ENCODE peak calls at places on chromosomes 1 and 21, in four cellular contexts. S is heart left ventricle; K is A549; X is naive thymus-derived CD4-positive, alpha-beta T cell. L is an unnamed sample. For H3K4me1, the result is how much of the 10 kb centered on the place peaks cover.

GRCh38 chr1:153800516-153800915 is 25.3 kb downstream of the SLC27A3 start:
- DNase-seq in S (no peak), K (no peak), X (no peak), L (no peak)

GRCh38 chr1:191140038-191140437 is 662.4 kb upstream of the BRINP3 start:
- DNase-seq in S (no peak), K (no peak), X (no peak), L (no peak)

GRCh38 chr1:87781589-87781988 is 452.9 kb downstream of the LMO4 start:
- DNase-seq in S (no peak), K (no peak), X (no peak), L (no peak)

GRCh38 chr1:171434717-171435346 is 50.5 kb upstream of the PRRC2C start:
- DNase-seq in S (no peak), K (peak), X (peak), L (peak)

GRCh38 chr1:31831397-31832378 is 15.9 kb upstream of the SPOCD1 start:
- DNase-seq in S (no peak), K (no peak), X (no peak), L (peak)

GRCh38 chr1:109491372-109491771 is 2.5 kb upstream of the CYB561D1 start:
- DNase-seq in S (no peak), K (no peak), X (no peak), L (no peak)

GRCh38 chr1:209845405-209845725 is 17.6 kb downstream of the UTP25 start:
- DNase-seq in S (no peak), K (no peak), X (no peak), L (no peak)

GRCh38 chr1:241640867-241641542 is 836 bp upstream of the CHML start:
- DNase-seq in S (no peak), K (peak), X (no peak), L (peak)

GRCh38 chr1:109521465-109521951 is 12.0 kb upstream of the AMIGO1 start:
- DNase-seq in S (no peak), K (no peak), X (no peak), L (no peak)

GRCh38 chr1:46341222-46342083 is 846 bp downstream of the NSUN4 start:
- DNase-seq in S (no peak), K (no peak), X (no peak), L (no peak)

GRCh38 chr1:42456754-42457089 is 379 bp downstream of the PPCS start:
- DNase-seq in S (peak), K (peak), X (no peak), L (peak)

GRCh38 chr1:21468597-21468996 is 28.7 kb downstream of the NBPF3 start:
- DNase-seq in S (no peak), K (peak), X (no peak), L (no peak)

GRCh38 chr1:40381268-40382109 is 8.0 kb downstream of the SMAP2 start:
- DNase-seq in S (no peak), K (no peak), X (peak), L (no peak)

GRCh38 chr1:151165281-151165737 is 393 bp downstream of the LYSMD1 start:
- DNase-seq in S (peak), K (peak), X (no peak), L (peak)

GRCh38 chr1:204320413-204320812 is 39.3 kb downstream of the PLEKHA6 start:
- DNase-seq in S (no peak), K (peak), X (no peak), L (peak)

GRCh38 chr1:89894210-89894668 is 73.4 kb downstream of the LRRC8D start:
- DNase-seq in S (no peak), K (peak), X (no peak), L (peak)

GRCh38 chr21:35511298-35512162 is 462.4 kb upstream of the RUNX1 start:
- DNase-seq in S (no peak), K (no peak), X (no peak), L (peak)

GRCh38 chr21:30058928-30059327 is 107.7 kb downstream of the CLDN17 start:
- DNase-seq in S (no peak), K (no peak), X (no peak), L (no peak)

GRCh38 chr1:97920275-97920831 is 481 bp downstream of the DPYD start:
- DNase-seq in S (no peak), K (peak), X (no peak), L (peak)

GRCh38 chr1:58902830-58903229 is 119.0 kb upstream of the JUN start:
- DNase-seq in S (no peak), K (no peak), X (no peak), L (no peak)

GRCh38 chr1:66623812-66624211 is 89.9 kb downstream of the SGIP1 start:
- DNase-seq in S (no peak), K (no peak), X (no peak), L (no peak)

GRCh38 chr21:36929622-36930021 is 36.8 kb downstream of the HLCS start:
- DNase-seq in S (no peak), K (peak), X (no peak), L (peak)

GRCh38 chr1:193524616-193525015 is 338.2 kb upstream of the B3GALT2 start:
- DNase-seq in S (no peak), K (no peak), X (no peak), L (peak)

GRCh38 chr1:58206749-58207148 is 339.8 kb downstream of the OMA1 start:
- DNase-seq in S (no peak), K (no peak), X (no peak), L (peak)

GRCh38 chr1:7052701-7053100 is 267.4 kb downstream of the CAMTA1 start:
- DNase-seq in S (no peak), K (no peak), X (no peak), L (no peak)

GRCh38 chr1:39852876-39853275 is 30.4 kb downstream of the TRIT1 start:
- DNase-seq in S (no peak), K (no peak), X (no peak), L (no peak)

GRCh38 chr21:33975548-33976081 is 60.0 kb upstream of the ATP5PO start:
- DNase-seq in S (no peak), K (peak), X (peak), L (peak)

DNA sequence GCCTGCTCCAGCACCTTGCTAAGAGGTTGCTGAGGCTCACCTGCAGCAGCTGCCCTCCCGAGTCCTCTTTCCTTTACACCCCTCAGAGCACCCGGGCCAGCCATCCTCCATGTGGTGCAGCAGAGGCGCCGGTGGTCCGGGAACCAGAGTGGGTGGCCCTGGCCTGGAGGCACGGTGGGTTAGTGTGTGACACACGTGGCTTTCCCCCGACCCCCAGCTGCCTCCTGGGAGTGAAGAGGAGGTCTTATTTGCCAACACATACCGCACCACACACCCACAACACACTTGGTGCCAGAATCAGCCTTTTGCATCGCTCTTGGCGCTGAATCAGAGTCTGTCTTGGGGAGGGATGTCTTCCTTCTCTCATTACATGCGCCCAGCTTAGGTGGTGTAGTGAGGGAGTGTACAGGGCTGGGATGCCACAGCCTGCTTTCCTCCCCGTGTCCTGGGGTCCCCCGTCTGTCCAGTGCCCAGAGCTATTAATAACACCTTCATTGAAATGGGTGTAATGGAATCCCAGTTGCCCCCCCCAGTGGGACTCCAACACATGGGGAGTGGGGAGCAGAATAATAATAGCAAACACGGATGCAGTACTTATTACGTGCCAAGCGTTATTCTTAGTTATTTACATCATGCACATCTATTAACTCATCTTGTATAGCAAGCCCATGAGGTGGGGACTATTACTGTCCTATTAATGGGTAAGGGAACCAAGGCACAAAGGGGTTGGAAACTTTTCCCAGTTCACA is 38.2 kb downstream of the MAPKAPK2 start:
- DNase-seq in S (no peak), K (no peak), X (no peak), L (no peak)
- H3K27ac ChIP-seq in S (peak), K (peak), X (no peak), L (no peak)

GRCh38 chr1:85569737-85570404 is 10.7 kb upstream of the CCN1 start:
- DNase-seq in S (no peak), K (no peak), X (no peak), L (no peak)
- H3K4me1 ChIP-seq in S (under half), K (under half), X (under half), L (half or more)

DNA sequence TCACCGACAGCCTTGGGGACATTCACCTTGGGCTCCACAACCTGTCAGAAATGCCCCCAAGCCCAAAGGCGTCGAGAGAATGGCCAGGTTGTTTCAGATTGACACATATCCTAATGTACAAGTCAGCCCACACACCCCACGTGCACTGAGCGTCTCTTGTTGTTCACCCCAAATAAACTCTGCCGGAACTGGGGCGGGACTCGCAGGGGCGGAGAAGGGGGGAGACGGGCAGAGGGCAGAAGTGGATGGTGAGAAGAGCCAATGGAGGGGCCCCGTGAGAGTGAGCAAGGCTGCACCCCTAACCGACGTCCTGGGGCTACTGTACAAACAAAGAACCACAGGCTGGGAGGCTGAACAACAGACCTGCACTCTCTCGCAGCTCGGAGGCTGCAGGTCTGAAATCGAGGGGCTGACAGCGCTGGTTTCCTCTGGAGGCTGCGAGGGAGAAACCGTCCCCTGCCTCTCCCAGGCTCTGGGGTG is 8.5 kb upstream of the UMODL1 start:
- DNase-seq in S (peak), K (no peak), X (peak), L (no peak)
- H3K27ac ChIP-seq in S (no peak), K (no peak), X (peak), L (peak)

DNA sequence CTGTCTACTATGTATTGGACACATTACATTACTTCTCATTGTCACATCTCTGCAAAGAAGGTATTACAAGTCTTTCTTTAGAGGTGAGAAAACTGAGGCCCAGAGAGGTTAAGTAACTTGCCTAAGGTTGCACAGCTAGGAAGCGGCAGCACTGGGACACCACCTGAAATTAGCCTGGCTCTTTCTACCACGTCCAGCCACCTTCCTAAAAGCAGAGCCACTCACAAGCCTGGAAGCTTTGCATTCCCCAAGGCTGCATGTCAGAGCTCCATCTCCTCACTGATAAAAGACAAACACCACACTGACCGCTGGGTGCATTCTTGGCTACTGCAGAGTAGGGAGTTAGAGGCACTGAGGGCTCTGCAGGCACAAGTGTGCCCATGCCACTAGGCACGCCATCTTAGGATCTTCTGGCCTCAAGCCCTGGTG is 2.4 kb downstream of the CD247 start:
- DNase-seq in S (no peak), K (no peak), X (no peak), L (no peak)
- H3K4me1 ChIP-seq in S (under half), K (under half), X (under half), L (under half)

GRCh38 chr1:8137406-8138244 is 111.5 kb upstream of the ERRFI1 start:
- DNase-seq in S (peak), K (no peak), X (no peak), L (peak)
- H3K27ac ChIP-seq in S (peak), K (peak), X (no peak), L (no peak)

GRCh38 chr1:167634435-167634834 is 4.4 kb downstream of the RCSD1 start:
- DNase-seq in S (no peak), K (no peak), X (no peak), L (peak)

GRCh38 chr1:167635941-167636340 is 5.9 kb downstream of the RCSD1 start:
- DNase-seq in S (peak), K (no peak), X (no peak), L (no peak)

GRCh38 chr1:167633258-167633944 is 3.4 kb downstream of the RCSD1 start:
- DNase-seq in S (peak), K (no peak), X (no peak), L (no peak)

GRCh38 chr1:167638064-167638463 is 8.0 kb downstream of the RCSD1 start:
- DNase-seq in S (no peak), K (no peak), X (no peak), L (no peak)

GRCh38 chr1:167635233-167635648 is 5.2 kb downstream of the RCSD1 start:
- DNase-seq in S (peak), K (no peak), X (no peak), L (no peak)
- H3K4me1 ChIP-seq in S (half or more), K (under half), X (half or more), L (under half)

GRCh38 chr1:228166170-228166936 is 749 bp downstream of the IBA57 start:
- DNase-seq in S (peak), K (peak), X (peak), L (peak)
- H3K27ac ChIP-seq in S (peak), K (peak), X (peak), L (peak)

GRCh38 chr1:17110555-17110926 is 8.7 kb downstream of the PADI2 start:
- DNase-seq in S (no peak), K (no peak), X (no peak), L (no peak)

GRCh38 chr1:17112076-17112475 is 7.2 kb downstream of the PADI2 start:
- DNase-seq in S (no peak), K (no peak), X (no peak), L (no peak)

GRCh38 chr1:17113973-17114372 is 5.3 kb downstream of the PADI2 start:
- DNase-seq in S (no peak), K (no peak), X (no peak), L (no peak)

GRCh38 chr1:17109897-17110554 is 9.2 kb downstream of the PADI2 start:
- DNase-seq in S (no peak), K (no peak), X (no peak), L (no peak)

GRCh38 chr1:17112496-17113236 is 6.6 kb downstream of the PADI2 start:
- DNase-seq in S (no peak), K (no peak), X (no peak), L (no peak)
- H3K4me1 ChIP-seq in S (under half), K (under half), X (under half), L (under half)